ENCODE peak calls at places on chromosomes 3 and 15, in four cellular contexts. One of them, this sample, is unnamed.

GRCh38 chr3:147420361-147421183 is 11.4 kb downstream of the ZIC1 start:
- DNase-seq in A549: no peak
- DNase-seq in K562: no peak
- DNase-seq in HCT116: no peak
- DNase-seq in this sample: no peak

GRCh38 chr15:62474771-62475124 is 309.7 kb upstream of the C2CD4B start:
- DNase-seq in A549: no peak
- DNase-seq in K562: no peak
- DNase-seq in HCT116: no peak
- DNase-seq in this sample: no peak

GRCh38 chr3:189646902-189647542 is 15.8 kb downstream of the TP63 start:
- DNase-seq in A549: no peak
- DNase-seq in K562: no peak
- DNase-seq in HCT116: no peak
- DNase-seq in this sample: no peak

GRCh38 chr3:73150369-73150768 is 88.9 kb downstream of the EBLN2 start:
- DNase-seq in A549: no peak
- DNase-seq in K562: no peak
- DNase-seq in HCT116: no peak
- DNase-seq in this sample: no peak

GRCh38 chr15:62059818-62060115 is 480 bp downstream of the VPS13C start:
- DNase-seq in A549: peak
- DNase-seq in K562: no peak
- DNase-seq in HCT116: no peak
- DNase-seq in this sample: peak

GRCh38 chr3:133820889-133821675 is 15.5 kb downstream of the SRPRB start:
- DNase-seq in A549: no peak
- DNase-seq in K562: no peak
- DNase-seq in HCT116: no peak
- DNase-seq in this sample: no peak

GRCh38 chr3:1953519-1953918 is 145.1 kb upstream of the CNTN4 start:
- DNase-seq in A549: no peak
- DNase-seq in K562: no peak
- DNase-seq in HCT116: no peak
- DNase-seq in this sample: no peak

GRCh38 chr3:194274424-194275085 is 76.6 kb downstream of the CPN2 start:
- DNase-seq in A549: no peak
- DNase-seq in K562: no peak
- DNase-seq in HCT116: peak
- DNase-seq in this sample: peak

GRCh38 chr15:70303981-70304380 is 206.3 kb upstream of the TLE3 start:
- DNase-seq in A549: no peak
- DNase-seq in K562: no peak
- DNase-seq in HCT116: no peak
- DNase-seq in this sample: no peak

GRCh38 chr3:105608623-105609022 is 241.9 kb downstream of the ALCAM start:
- DNase-seq in A549: no peak
- DNase-seq in K562: no peak
- DNase-seq in HCT116: no peak
- DNase-seq in this sample: no peak

GRCh38 chr3:5811051-5811450 is 623.5 kb downstream of the EDEM1 start:
- DNase-seq in A549: no peak
- DNase-seq in K562: no peak
- DNase-seq in HCT116: no peak
- DNase-seq in this sample: no peak

GRCh38 chr3:56421205-56421604 is 47.1 kb downstream of the ERC2 start:
- DNase-seq in A549: no peak
- DNase-seq in K562: no peak
- DNase-seq in HCT116: no peak
- DNase-seq in this sample: no peak

GRCh38 chr3:38960953-38961622 is 90.7 kb downstream of the SCN11A start:
- DNase-seq in A549: peak
- DNase-seq in K562: peak
- DNase-seq in HCT116: peak
- DNase-seq in this sample: peak

GRCh38 chr3:179840985-179841384 is 188.1 kb downstream of the USP13 start:
- DNase-seq in A549: no peak
- DNase-seq in K562: no peak
- DNase-seq in HCT116: no peak
- DNase-seq in this sample: no peak

GRCh38 chr3:61985020-61985419 is 388.3 kb downstream of the FEZF2 start:
- DNase-seq in A549: no peak
- DNase-seq in K562: no peak
- DNase-seq in HCT116: no peak
- DNase-seq in this sample: peak

GRCh38 chr3:43893721-43894120 is 203.0 kb downstream of the ABHD5 start:
- DNase-seq in A549: no peak
- DNase-seq in K562: no peak
- DNase-seq in HCT116: no peak
- DNase-seq in this sample: no peak

GRCh38 chr15:47670365-47670764 is 46.9 kb upstream of the SEMA6D start:
- DNase-seq in A549: no peak
- DNase-seq in K562: no peak
- DNase-seq in HCT116: no peak
- DNase-seq in this sample: no peak

GRCh38 chr3:45153658-45154437 is 7.7 kb upstream of the CDCP1 start:
- DNase-seq in A549: no peak
- DNase-seq in K562: no peak
- DNase-seq in HCT116: no peak
- DNase-seq in this sample: no peak

GRCh38 chr15:89912145-89912673 is 543 bp downstream of the ARPIN start:
- DNase-seq in A549: peak
- DNase-seq in K562: no peak
- DNase-seq in HCT116: no peak
- DNase-seq in this sample: no peak

GRCh38 chr15:71790081-71790480 is 20.3 kb upstream of the NR2E3 start:
- DNase-seq in A549: no peak
- DNase-seq in K562: no peak
- DNase-seq in HCT116: no peak
- DNase-seq in this sample: no peak

GRCh38 chr3:157532529-157533297 is 29.5 kb upstream of the VEPH1 start:
- DNase-seq in A549: peak
- DNase-seq in K562: peak
- DNase-seq in HCT116: peak
- DNase-seq in this sample: peak

GRCh38 chr15:57334257-57334656 is 42.0 kb upstream of the CGNL1 start:
- DNase-seq in A549: no peak
- DNase-seq in K562: peak
- DNase-seq in HCT116: no peak
- DNase-seq in this sample: peak

GRCh38 chr3:10232138-10232537 is 16.1 kb upstream of the TATDN2 start:
- DNase-seq in A549: no peak
- DNase-seq in K562: peak
- DNase-seq in HCT116: no peak
- DNase-seq in this sample: peak

DNA sequence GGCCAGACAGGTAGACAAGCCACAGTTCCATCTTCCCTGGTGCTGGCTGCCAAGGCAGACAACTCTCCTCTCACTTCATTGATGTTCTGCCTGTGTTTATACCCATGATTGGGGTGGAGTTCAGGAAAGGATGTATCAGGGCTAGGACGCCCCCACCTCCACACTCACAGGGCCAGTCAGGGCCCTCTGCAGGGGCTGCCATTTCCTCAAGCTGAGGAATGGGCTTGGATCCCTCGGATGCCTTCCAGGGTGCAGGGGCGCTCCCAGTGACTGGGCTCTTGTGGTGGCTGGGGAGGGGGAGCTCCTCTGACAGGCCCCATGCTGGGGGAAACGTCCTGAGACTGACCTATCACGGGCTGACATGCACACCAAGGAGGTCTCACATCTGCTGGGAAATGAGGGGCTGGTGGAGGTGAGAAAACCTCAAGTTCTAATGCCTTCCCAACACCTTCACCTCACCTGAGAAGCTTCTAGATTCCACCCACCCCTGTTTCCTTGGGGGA is 31.4 kb downstream of the SEMA7A start:
- DNase-seq in A549: no peak
- DNase-seq in K562: no peak
- DNase-seq in HCT116: no peak
- DNase-seq in this sample: no peak
- H3K4me3 ChIP-seq in A549: no peak
- H3K4me3 ChIP-seq in K562: no peak
- H3K4me3 ChIP-seq in HCT116: no peak
- H3K4me3 ChIP-seq in this sample: no peak

DNA sequence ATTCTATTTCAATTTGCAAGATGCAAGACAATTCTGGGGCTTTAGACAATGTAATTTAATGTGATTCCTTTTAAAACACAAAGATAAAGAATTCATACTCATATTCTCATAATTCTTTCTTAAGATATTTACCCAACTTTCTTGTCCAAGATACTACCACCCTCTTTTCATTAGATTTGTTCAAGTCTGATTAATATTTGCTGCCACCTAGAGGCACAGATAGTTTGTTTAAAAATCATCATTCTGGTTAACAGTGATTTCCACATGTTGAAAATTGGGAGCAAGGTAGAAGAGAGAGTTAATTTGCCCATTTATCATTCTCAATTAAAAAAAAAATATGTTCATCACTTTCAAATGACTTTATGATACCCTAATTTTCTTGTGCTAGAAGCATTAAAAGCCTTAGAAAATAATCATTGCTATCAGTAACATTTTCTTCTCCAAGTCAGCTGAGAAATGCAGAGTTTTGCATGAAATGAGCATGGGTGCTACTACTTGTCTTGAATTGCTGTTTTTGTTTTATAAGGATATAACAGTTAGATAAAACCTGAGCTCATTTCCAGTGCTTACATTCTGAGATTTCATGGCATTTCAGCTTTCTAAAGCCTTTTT is 11.6 kb downstream of the TAMM41 start:
- DNase-seq in A549: peak
- DNase-seq in K562: peak
- DNase-seq in HCT116: no peak
- DNase-seq in this sample: peak
- TF ChIP-seq CTCF in A549: peak
- TF ChIP-seq CTCF in K562: no peak
- TF ChIP-seq CTCF in HCT116: peak
- TF ChIP-seq CTCF in this sample: peak

GRCh38 chr3:158683216-158683975 is 10.9 kb upstream of the LXN start:
- DNase-seq in A549: no peak
- DNase-seq in K562: no peak
- DNase-seq in HCT116: no peak
- DNase-seq in this sample: no peak

GRCh38 chr3:158680861-158681260 is 8.4 kb upstream of the LXN start:
- DNase-seq in A549: no peak
- DNase-seq in K562: no peak
- DNase-seq in HCT116: no peak
- DNase-seq in this sample: no peak

GRCh38 chr3:158679547-158680000 is 7.1 kb upstream of the LXN start:
- DNase-seq in A549: no peak
- DNase-seq in K562: peak
- DNase-seq in HCT116: no peak
- DNase-seq in this sample: no peak

GRCh38 chr3:158685151-158685550 is 12.7 kb upstream of the LXN start:
- DNase-seq in A549: no peak
- DNase-seq in K562: no peak
- DNase-seq in HCT116: no peak
- DNase-seq in this sample: no peak
- TF ChIP-seq MAX in A549: no peak
- TF ChIP-seq MAX in K562: no peak
- TF ChIP-seq MAX in HCT116: no peak
- TF ChIP-seq MAX in this sample: no peak

GRCh38 chr3:78974181-78974770 is 793.5 kb downstream of the ROBO1 start:
- DNase-seq in A549: no peak
- DNase-seq in K562: no peak
- DNase-seq in HCT116: no peak
- DNase-seq in this sample: no peak

GRCh38 chr3:78977073-78977472 is 790.7 kb downstream of the ROBO1 start:
- DNase-seq in A549: no peak
- DNase-seq in K562: no peak
- DNase-seq in HCT116: no peak
- DNase-seq in this sample: no peak

GRCh38 chr3:78976200-78976599 is 791.6 kb downstream of the ROBO1 start:
- DNase-seq in A549: no peak
- DNase-seq in K562: no peak
- DNase-seq in HCT116: no peak
- DNase-seq in this sample: no peak

GRCh38 chr3:78978037-78978436 is 789.8 kb downstream of the ROBO1 start:
- DNase-seq in A549: peak
- DNase-seq in K562: no peak
- DNase-seq in HCT116: no peak
- DNase-seq in this sample: peak

GRCh38 chr3:78979083-78979482 is 788.7 kb downstream of the ROBO1 start:
- DNase-seq in A549: no peak
- DNase-seq in K562: no peak
- DNase-seq in HCT116: no peak
- DNase-seq in this sample: no peak
- H3K4me3 ChIP-seq in A549: no peak
- H3K4me3 ChIP-seq in K562: no peak
- H3K4me3 ChIP-seq in HCT116: no peak
- H3K4me3 ChIP-seq in this sample: no peak

GRCh38 chr3:141465221-141465620 is 21.6 kb upstream of the RASA2 start:
- DNase-seq in A549: no peak
- DNase-seq in K562: no peak
- DNase-seq in HCT116: no peak
- DNase-seq in this sample: no peak
- TF ChIP-seq CTCF in A549: peak
- TF ChIP-seq CTCF in K562: no peak
- TF ChIP-seq CTCF in HCT116: no peak
- TF ChIP-seq CTCF in this sample: no peak

GRCh38 chr3:141051641-141052569 is 758 bp downstream of the SPSB4 start:
- DNase-seq in A549: no peak
- DNase-seq in K562: no peak
- DNase-seq in HCT116: no peak
- DNase-seq in this sample: no peak
- TF ChIP-seq MAX in A549: no peak
- TF ChIP-seq MAX in K562: no peak
- TF ChIP-seq MAX in HCT116: no peak
- TF ChIP-seq MAX in this sample: no peak

GRCh38 chr3:128554465-128555097 is 61.6 kb upstream of the GATA2 start:
- DNase-seq in A549: no peak
- DNase-seq in K562: no peak
- DNase-seq in HCT116: no peak
- DNase-seq in this sample: no peak
- H3K4me3 ChIP-seq in A549: no peak
- H3K4me3 ChIP-seq in K562: no peak
- H3K4me3 ChIP-seq in HCT116: no peak
- H3K4me3 ChIP-seq in this sample: no peak